ENCODE peak calls at places on chromosomes 12 and 14, in six cellular contexts. U is thoracic aorta, S is body of pancreas, V is mesenchymal stem cell, O is breast epithelium, L is neural progenitor cell. D is an unnamed sample. For H3K4me1, the result is how much of the 10 kb centered on the place peaks cover.

GRCh38 chr12:71954040-71954649 is 15.5 kb downstream of the TPH2 start:
- DNase-seq in O (no peak), U (no peak), V (no peak), L (no peak), S (no peak), D (no peak)

GRCh38 chr12:53061404-53062010 is 11.6 kb downstream of the TNS2 start:
- DNase-seq in L (peak), S (peak), O (peak), V (no peak), U (no peak), D (peak)

GRCh38 chr14:51527073-51527472 is 124.6 kb upstream of the FRMD6 start:
- DNase-seq in L (no peak), S (no peak), U (no peak), V (peak), O (no peak), D (no peak)

GRCh38 chr12:73547421-73547820 is 990.2 kb upstream of the ATXN7L3B start:
- DNase-seq in O (no peak), U (no peak), S (no peak), V (peak), L (no peak), D (no peak)

GRCh38 chr14:67718265-67718664 is 16.6 kb downstream of the RDH12 start:
- DNase-seq in U (no peak), L (no peak), O (no peak), V (no peak), S (no peak), D (no peak)

GRCh38 chr12:24230061-24230460 is 280.6 kb upstream of the SOX5 start:
- DNase-seq in L (peak), O (no peak), U (no peak), S (no peak), V (no peak), D (no peak)

GRCh38 chr14:93701562-93701961 is 86.7 kb downstream of the PRIMA1 start:
- DNase-seq in S (no peak), L (no peak), V (no peak), O (no peak), U (no peak), D (no peak)

GRCh38 chr12:1355396-1355795 is 239.0 kb downstream of the FBXL14 start:
- DNase-seq in O (no peak), U (no peak), L (no peak), S (no peak), V (peak), D (no peak)

GRCh38 chr14:24435192-24435810 is 5.5 kb downstream of the KHNYN start:
- DNase-seq in U (no peak), V (no peak), S (no peak), L (no peak), O (no peak), D (no peak)

GRCh38 chr12:77189463-77189862 is 124.1 kb upstream of the E2F7 start:
- DNase-seq in V (peak), U (no peak), S (no peak), O (no peak), L (no peak), D (peak)

GRCh38 chr12:51953011-51953568 is 1.6 kb downstream of the ACVR1B start:
- DNase-seq in L (peak), S (no peak), O (no peak), V (no peak), U (no peak), D (no peak)

GRCh38 chr12:68416826-68417225 is 84.7 kb upstream of the MDM1 start:
- DNase-seq in S (no peak), U (no peak), V (no peak), O (no peak), L (no peak), D (no peak)

GRCh38 chr12:124609041-124609984 is 41.9 kb upstream of the NCOR2 start:
- DNase-seq in O (peak), V (peak), L (no peak), S (peak), U (no peak), D (peak)

GRCh38 chr12:6219980-6220379 is 19.8 kb downstream of the CD9 start:
- DNase-seq in O (no peak), V (no peak), S (no peak), L (no peak), U (no peak), D (no peak)

GRCh38 chr12:6221146-6221545 is 20.9 kb downstream of the CD9 start:
- DNase-seq in S (no peak), V (no peak), O (no peak), U (no peak), L (no peak), D (no peak)

GRCh38 chr12:6216581-6216980 is 16.4 kb downstream of the CD9 start:
- DNase-seq in V (no peak), U (no peak), S (no peak), O (no peak), L (no peak), D (no peak)

GRCh38 chr12:6215932-6216494 is 15.8 kb downstream of the CD9 start:
- DNase-seq in O (peak), V (peak), U (peak), S (peak), L (no peak), D (peak)

GRCh38 chr12:6218526-6218925 is 18.3 kb downstream of the CD9 start:
- DNase-seq in S (no peak), U (no peak), V (no peak), L (no peak), O (no peak), D (no peak)
- H3K4me1 ChIP-seq in S (under half), U (half or more), V (under half), L (under half), O (under half), D (under half)

DNA sequence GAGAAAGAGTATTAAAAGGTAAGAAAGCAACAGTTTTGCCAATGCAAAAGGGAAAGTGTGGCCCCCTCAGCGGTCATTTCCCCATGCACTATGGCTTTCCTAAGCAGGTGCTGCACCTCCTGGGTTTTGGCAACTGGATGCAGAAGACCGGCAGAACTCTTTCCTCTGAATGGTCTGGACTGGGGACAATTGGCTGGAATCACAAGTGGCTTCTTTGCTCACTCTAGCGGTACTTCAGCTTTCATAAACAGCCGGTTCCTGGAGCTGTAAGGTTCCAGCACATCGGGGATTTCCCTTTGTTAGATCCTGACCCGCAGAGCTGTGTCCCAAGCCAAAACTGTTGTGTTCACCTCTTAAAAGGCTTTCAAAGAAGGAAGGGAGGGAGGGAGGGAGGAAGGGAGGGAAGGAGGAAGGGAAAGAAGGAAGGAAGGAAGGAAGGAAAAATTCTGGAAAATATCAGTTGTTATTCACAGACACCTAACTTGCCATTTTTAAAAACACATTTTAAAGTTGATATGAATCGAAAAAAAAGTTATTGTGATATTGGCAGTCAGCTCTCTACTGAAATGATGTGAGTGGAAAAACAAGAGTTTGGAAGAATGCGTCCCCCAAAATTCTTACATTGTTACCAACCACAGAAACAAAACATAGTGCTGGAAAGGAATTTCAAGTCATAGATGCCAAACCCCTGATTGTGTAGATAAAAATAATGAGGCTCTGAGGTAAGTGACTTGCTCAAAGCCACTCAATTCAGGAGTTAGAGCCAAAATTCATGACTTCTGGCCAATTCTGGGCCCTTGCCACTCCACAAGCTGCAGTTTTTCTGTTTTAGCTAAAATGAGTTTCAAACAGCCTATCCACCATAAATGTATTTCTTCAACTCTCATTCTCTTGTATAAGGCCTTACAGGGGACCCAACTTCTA is 220.6 kb upstream of the HMGA2 start:
- DNase-seq in L (peak), V (peak), O (no peak), S (peak), U (no peak), D (peak)
- H3K4me3 ChIP-seq in L (no peak), V (peak), O (peak), S (no peak), U (peak), D (peak)

DNA sequence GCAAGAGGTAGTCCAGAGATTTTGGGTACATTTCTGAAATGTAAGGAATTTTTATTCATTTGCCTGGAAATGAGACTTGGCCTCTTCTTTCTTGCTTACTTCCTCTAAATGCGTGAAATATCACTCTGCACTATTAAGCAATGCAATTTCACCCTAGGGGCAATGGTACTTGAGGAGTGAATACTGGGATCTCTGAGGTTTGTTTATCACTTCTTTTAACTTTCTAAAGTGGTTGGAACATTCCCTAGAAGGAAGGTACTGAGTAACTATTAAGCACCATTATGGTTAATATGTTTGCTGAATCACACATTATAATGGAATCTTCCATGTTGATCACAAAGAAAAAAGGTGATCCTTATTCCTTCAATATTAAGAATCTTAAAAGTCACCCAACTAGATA is 120.9 kb upstream of the CAND1 start:
- DNase-seq in O (no peak), L (no peak), S (no peak), U (no peak), V (no peak), D (no peak)
- H3K4me1 ChIP-seq in O (under half), L (under half), S (under half), U (under half), V (under half), D (under half)

DNA sequence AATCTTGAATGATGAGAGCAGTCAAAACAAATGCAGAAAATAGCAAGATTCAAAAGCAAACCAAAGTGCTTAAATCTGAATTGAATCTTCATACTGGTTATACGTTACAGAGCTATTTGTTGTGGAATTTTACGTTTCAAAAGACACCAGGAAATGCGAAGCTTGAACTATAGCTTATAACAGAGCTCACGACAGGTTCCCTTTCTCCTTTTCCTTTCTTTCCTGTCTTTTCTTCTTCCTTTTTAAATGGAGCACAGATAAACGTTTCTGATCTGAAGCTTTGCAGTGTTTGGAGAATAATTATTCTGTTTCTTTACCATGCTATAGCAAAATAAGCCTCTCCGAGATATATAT is 492.6 kb upstream of the GARIN6 start:
- DNase-seq in S (no peak), U (no peak), V (no peak), L (no peak), O (no peak), D (no peak)
- H3K4me3 ChIP-seq in S (no peak), U (peak), V (no peak), L (no peak), O (no peak), D (no peak)

GRCh38 chr12:119685375-119685774 is 17.4 kb downstream of the PRKAB1 start:
- DNase-seq in L (no peak), O (no peak), V (no peak), S (no peak), U (no peak), D (no peak)
- H3K4me1 ChIP-seq in L (under half), O (under half), V (under half), S (under half), U (under half), D (under half)

GRCh38 chr12:108689314-108690190 is 41.8 kb downstream of the CORO1C start:
- DNase-seq in O (no peak), U (no peak), S (peak), L (no peak), V (peak), D (peak)
- H3K4me3 ChIP-seq in O (no peak), U (peak), S (no peak), L (no peak), V (no peak), D (no peak)

DNA sequence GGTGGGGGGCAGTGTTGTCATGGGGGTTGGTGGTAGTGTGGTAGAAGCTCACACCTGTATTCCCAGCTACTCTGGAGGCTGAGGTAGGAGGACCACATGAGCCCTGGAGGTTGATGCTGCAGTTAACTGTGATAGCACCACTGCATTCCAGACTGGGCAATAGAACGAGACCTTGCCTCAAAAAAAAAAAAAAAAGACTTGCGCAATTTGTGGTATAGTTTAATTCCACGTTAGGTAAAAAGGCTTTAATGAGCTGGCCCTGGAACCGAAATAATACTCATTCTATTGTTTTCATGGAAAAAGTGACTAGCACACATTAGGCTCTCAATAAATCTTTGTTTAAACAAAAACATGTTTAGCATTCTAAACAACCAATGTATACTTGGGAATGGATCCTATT is 25.4 kb upstream of the NAP1L1 start:
- DNase-seq in V (no peak), S (no peak), U (no peak), L (no peak), O (no peak), D (no peak)
- H3K4me1 ChIP-seq in V (under half), S (under half), U (under half), L (under half), O (under half), D (under half)

DNA sequence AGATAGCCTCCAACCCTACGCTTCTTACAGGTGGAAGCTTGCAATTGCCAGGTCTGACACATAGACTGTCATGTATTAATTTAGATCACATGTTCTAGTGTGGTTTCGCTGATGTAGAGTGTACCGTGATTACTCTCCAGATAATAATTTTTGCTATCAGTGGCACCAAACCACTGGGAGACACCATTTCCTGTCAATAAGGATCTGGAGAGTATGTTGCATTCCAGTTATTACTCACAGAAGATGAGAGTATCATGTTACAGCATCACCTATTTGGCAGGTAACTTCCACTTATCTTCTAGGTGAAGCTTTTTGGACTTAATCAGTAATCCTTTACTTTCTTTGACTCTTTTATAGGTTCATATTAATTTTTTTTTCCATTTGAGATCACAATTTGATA is 147.2 kb downstream of the HELB start:
- DNase-seq in U (no peak), O (no peak), V (no peak), L (no peak), S (no peak), D (peak)
- H3K4me3 ChIP-seq in U (no peak), O (no peak), V (no peak), L (no peak), S (no peak), D (no peak)

GRCh38 chr14:91270619-91271018 is 26.1 kb upstream of the GPR68 start:
- DNase-seq in L (no peak), S (no peak), O (no peak), U (no peak), V (no peak), D (no peak)

GRCh38 chr14:91269076-91269991 is 24.8 kb upstream of the GPR68 start:
- DNase-seq in U (no peak), S (no peak), V (no peak), O (no peak), L (no peak), D (peak)

GRCh38 chr14:91265404-91265803 is 20.9 kb upstream of the GPR68 start:
- DNase-seq in V (no peak), O (no peak), U (no peak), S (no peak), L (no peak), D (no peak)

GRCh38 chr14:91270188-91270587 is 25.7 kb upstream of the GPR68 start:
- DNase-seq in U (no peak), S (no peak), L (no peak), O (no peak), V (no peak), D (no peak)

GRCh38 chr14:91267965-91268437 is 23.5 kb upstream of the GPR68 start:
- DNase-seq in L (no peak), O (no peak), V (no peak), S (no peak), U (no peak), D (no peak)
- H3K4me1 ChIP-seq in L (under half), O (under half), V (under half), S (under half), U (under half), D (under half)